ENCODE peak calls at places on chromosome X, in four cellular contexts. X is K562, C is GM12891, S is GM12878. Y is an unnamed sample.

GRCh38 chrX:71106427-71106826 is at the start of gene CXorf65:
- DNase-seq in C (no peak), X (peak), S (no peak), Y (no peak)

GRCh38 chrX:64338296-64338695 is 57.0 kb downstream of the MTMR8 start:
- DNase-seq in S (no peak), X (no peak), C (no peak), Y (no peak)

GRCh38 chrX:101442095-101442494 is 34.1 kb downstream of the HNRNPH2 start:
- DNase-seq in C (no peak), S (no peak), X (no peak), Y (no peak)

GRCh38 chrX:134727363-134727762 is 69.1 kb upstream of the PLAC1 start:
- DNase-seq in X (no peak), S (no peak), C (no peak), Y (no peak)

GRCh38 chrX:118271770-118272169 is 74.1 kb upstream of the WDR44 start:
- DNase-seq in X (no peak), C (no peak), S (no peak), Y (no peak)

GRCh38 chrX:118153270-118153669 is 36.7 kb upstream of the KLHL13 start:
- DNase-seq in X (no peak), C (no peak), S (no peak), Y (no peak)

GRCh38 chrX:68365356-68365755 is 67.9 kb downstream of the OPHN1 start:
- DNase-seq in X (no peak), S (no peak), C (no peak), Y (no peak)

GRCh38 chrX:45238489-45238888 is 37.8 kb upstream of the DIPK2B start:
- DNase-seq in C (no peak), S (no peak), X (no peak), Y (no peak)

GRCh38 chrX:133177202-133177601 is 41.0 kb downstream of the TFDP3 start:
- DNase-seq in C (no peak), S (no peak), X (no peak), Y (no peak)

GRCh38 chrX:135543924-135544323 is 23.5 kb downstream of the INTS6L start:
- DNase-seq in S (no peak), X (peak), C (no peak), Y (no peak)

GRCh38 chrX:37679888-37680287 is 5.7 kb upstream of the XK start:
- DNase-seq in X (peak), S (no peak), C (no peak), Y (no peak)
- TF ChIP-seq SPI1 in X (no peak), S (no peak), C (no peak), Y (no peak)

GRCh38 chrX:110425222-110425621 is 66.6 kb downstream of the RTL9 start:
- DNase-seq in S (no peak), C (no peak), X (no peak), Y (no peak)
- TF ChIP-seq SPI1 in S (no peak), C (no peak), X (no peak), Y (no peak)

GRCh38 chrX:19188566-19188965 is 66.3 kb upstream of the ADGRG2 start:
- DNase-seq in S (no peak), C (no peak), X (no peak), Y (no peak)
- TF ChIP-seq SPI1 in S (no peak), C (no peak), X (no peak), Y (no peak)

GRCh38 chrX:111515298-111515697 is 3.9 kb downstream of the SERTM2 start:
- DNase-seq in C (no peak), S (no peak), X (no peak), Y (no peak)

DNA sequence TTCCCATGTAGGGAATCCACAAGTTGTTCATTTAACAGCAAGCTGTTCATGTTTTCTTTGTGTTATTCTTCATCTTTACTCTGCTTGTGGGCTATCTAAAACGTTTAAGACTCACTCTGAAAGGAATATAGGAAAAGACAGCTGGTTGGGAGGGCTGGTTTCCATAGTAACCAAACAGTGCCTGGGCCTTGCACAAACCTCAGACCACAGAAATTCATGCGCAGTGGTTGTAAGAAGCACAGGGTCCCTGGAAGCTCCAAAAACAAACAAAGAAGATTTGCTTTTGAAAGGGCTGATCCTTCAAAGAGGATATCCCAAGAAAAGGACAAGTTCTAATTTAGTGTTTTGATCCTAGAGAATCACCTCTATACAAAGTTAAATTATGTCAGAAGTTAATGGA is 7.8 kb downstream of the SERTM2 start:
- DNase-seq in S (no peak), C (no peak), X (no peak), Y (no peak)
- TF ChIP-seq SPI1 in S (no peak), C (no peak), X (no peak), Y (no peak)

GRCh38 chrX:150270622-150271021 is 92.5 kb upstream of the MAMLD1 start:
- DNase-seq in S (no peak), C (no peak), X (no peak), Y (no peak)

GRCh38 chrX:150268839-150269238 is 94.3 kb upstream of the MAMLD1 start:
- DNase-seq in X (no peak), C (no peak), S (no peak), Y (no peak)

DNA sequence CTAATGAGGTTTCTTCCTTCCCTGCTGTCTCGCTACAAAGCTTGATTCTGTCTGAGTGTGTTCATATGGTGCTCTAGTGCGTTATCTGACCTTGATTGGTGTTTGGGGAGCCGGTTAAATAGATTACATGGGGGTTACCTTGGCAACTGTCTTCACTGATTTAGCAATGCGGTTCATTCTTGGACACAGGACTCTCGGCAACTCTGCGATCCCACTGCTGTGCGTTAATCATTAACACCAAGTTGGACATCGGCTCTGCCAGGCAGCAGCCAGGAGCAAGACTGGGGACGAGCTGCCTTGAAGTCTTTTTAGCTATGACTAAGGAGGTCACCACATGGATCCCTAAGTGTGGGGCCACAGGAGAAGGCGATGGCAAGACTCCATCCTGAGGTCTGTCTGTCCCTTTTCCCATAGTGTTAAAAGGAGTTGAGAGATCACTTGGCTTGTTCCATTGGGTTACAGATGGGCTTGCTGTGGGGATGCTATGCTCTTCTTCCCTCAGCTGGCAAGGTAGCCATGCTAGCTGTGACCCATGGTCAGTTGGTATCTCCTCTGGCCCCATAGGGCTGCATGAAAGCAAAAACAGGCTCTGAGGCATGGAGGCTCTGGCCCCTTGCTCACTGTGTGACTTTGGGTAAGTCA is 93.4 kb upstream of the MAMLD1 start:
- DNase-seq in X (no peak), S (no peak), C (no peak), Y (no peak)
- TF ChIP-seq SPI1 in X (no peak), S (no peak), C (no peak), Y (no peak)

DNA sequence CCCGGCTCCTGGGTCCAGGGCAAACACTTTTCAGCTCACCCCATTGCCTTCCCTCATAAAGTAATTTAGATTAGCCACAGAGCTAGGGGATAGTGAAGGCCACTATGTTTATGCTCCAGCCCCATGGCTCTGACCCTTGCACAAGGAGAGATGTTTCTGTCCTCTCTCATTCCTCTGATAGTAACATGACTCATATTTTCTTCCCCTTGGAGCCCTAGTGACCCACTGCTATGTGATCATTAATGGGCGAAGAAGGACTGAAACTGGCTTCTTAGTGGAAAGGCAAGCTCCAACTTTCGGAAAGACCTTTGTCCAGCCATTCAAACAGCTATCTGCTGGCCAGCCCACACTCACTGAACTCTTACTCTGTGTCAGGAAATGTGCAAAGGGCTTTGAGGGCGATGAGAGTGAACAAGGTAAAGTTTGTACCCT is 12.3 kb downstream of the CLDN2 start:
- DNase-seq in S (no peak), C (no peak), X (no peak), Y (no peak)
- TF ChIP-seq SPI1 in S (no peak), C (no peak), X (no peak), Y (no peak)

GRCh38 chrX:125709532-125709931 is 389.9 kb downstream of the TEX13C start:
- DNase-seq in X (no peak), C (no peak), S (no peak), Y (no peak)
- TF ChIP-seq SPI1 in X (no peak), C (no peak), S (no peak), Y (no peak)

Y was measured in HL-60.